ENCODE peak calls at places on chromosomes 3 and 15, in seven cellular contexts. One of them, this sample, is unnamed.

GRCh38 chr3:70249509-70250160 is 62.8 kb downstream of the MDFIC2 start:
- DNase-seq in PC-3: peak; percentile 79
- DNase-seq in WERI-Rb-1: no peak
- DNase-seq in fibroblast of lung: peak; percentile 6
- DNase-seq in AG04450: no peak
- DNase-seq in IMR-90: no peak
- DNase-seq in cardiac muscle cell: peak; percentile 54
- DNase-seq in this sample: peak; percentile 1

GRCh38 chr15:42735382-42736165 is 1.4 kb downstream of the CDAN1 start:
- DNase-seq in cardiac muscle cell: no peak
- DNase-seq in fibroblast of lung: no peak
- DNase-seq in IMR-90: no peak
- DNase-seq in WERI-Rb-1: no peak
- DNase-seq in AG04450: no peak
- DNase-seq in PC-3: no peak
- DNase-seq in this sample: no peak

GRCh38 chr3:94184781-94185180 is 121.9 kb downstream of the NSUN3 start:
- DNase-seq in IMR-90: peak; percentile 0
- DNase-seq in cardiac muscle cell: peak; percentile 9
- DNase-seq in WERI-Rb-1: no peak
- DNase-seq in AG04450: no peak
- DNase-seq in PC-3: peak; percentile 71
- DNase-seq in fibroblast of lung: no peak
- DNase-seq in this sample: peak; percentile 41

GRCh38 chr3:173733029-173733652 is 335.6 kb downstream of the NLGN1 start:
- DNase-seq in cardiac muscle cell: peak; percentile 59
- DNase-seq in WERI-Rb-1: no peak
- DNase-seq in fibroblast of lung: peak; percentile 72
- DNase-seq in AG04450: peak; percentile 4
- DNase-seq in IMR-90: peak; percentile 64
- DNase-seq in PC-3: peak; percentile 49
- DNase-seq in this sample: no peak

GRCh38 chr15:60683156-60683555 is 204.2 kb upstream of the ICE2 start:
- DNase-seq in fibroblast of lung: no peak
- DNase-seq in AG04450: no peak
- DNase-seq in WERI-Rb-1: no peak
- DNase-seq in IMR-90: no peak
- DNase-seq in cardiac muscle cell: peak; percentile 12
- DNase-seq in PC-3: no peak
- DNase-seq in this sample: no peak

GRCh38 chr15:28934645-28935044 is 48.9 kb downstream of the APBA2 start:
- DNase-seq in WERI-Rb-1: no peak
- DNase-seq in cardiac muscle cell: no peak
- DNase-seq in fibroblast of lung: no peak
- DNase-seq in IMR-90: no peak
- DNase-seq in AG04450: no peak
- DNase-seq in PC-3: no peak
- DNase-seq in this sample: no peak

GRCh38 chr3:111236833-111237713 is 165.5 kb downstream of the NECTIN3 start:
- DNase-seq in WERI-Rb-1: no peak
- DNase-seq in fibroblast of lung: peak; percentile 9
- DNase-seq in AG04450: no peak
- DNase-seq in cardiac muscle cell: no peak
- DNase-seq in IMR-90: peak; percentile 52
- DNase-seq in PC-3: peak; percentile 82
- DNase-seq in this sample: no peak

GRCh38 chr3:45786801-45787495 is 9.4 kb downstream of the SLC6A20 start:
- DNase-seq in fibroblast of lung: no peak
- DNase-seq in cardiac muscle cell: no peak
- DNase-seq in WERI-Rb-1: no peak
- DNase-seq in IMR-90: no peak
- DNase-seq in PC-3: no peak
- DNase-seq in AG04450: no peak
- DNase-seq in this sample: no peak

GRCh38 chr15:66943456-66944095 is 121.8 kb upstream of the SMAD3 start:
- DNase-seq in WERI-Rb-1: no peak
- DNase-seq in cardiac muscle cell: no peak
- DNase-seq in IMR-90: no peak
- DNase-seq in AG04450: no peak
- DNase-seq in fibroblast of lung: no peak
- DNase-seq in PC-3: no peak
- DNase-seq in this sample: no peak

GRCh38 chr3:48402281-48402732 is 27.6 kb downstream of the PLXNB1 start:
- DNase-seq in PC-3: peak; percentile 77
- DNase-seq in AG04450: peak; percentile 77
- DNase-seq in fibroblast of lung: peak; percentile 94
- DNase-seq in cardiac muscle cell: peak; percentile 92
- DNase-seq in IMR-90: peak; percentile 92
- DNase-seq in WERI-Rb-1: peak; percentile 4
- DNase-seq in this sample: peak; percentile 88

GRCh38 chr3:182364323-182364722 is 429.0 kb upstream of the ATP11B start:
- DNase-seq in PC-3: peak; percentile 12
- DNase-seq in fibroblast of lung: no peak
- DNase-seq in AG04450: no peak
- DNase-seq in WERI-Rb-1: no peak
- DNase-seq in cardiac muscle cell: no peak
- DNase-seq in IMR-90: no peak
- DNase-seq in this sample: no peak

GRCh38 chr3:38346584-38347410 is at the start of gene XYLB:
- DNase-seq in IMR-90: peak; percentile 72
- DNase-seq in PC-3: peak; percentile 93
- DNase-seq in cardiac muscle cell: peak; percentile 89
- DNase-seq in fibroblast of lung: peak; percentile 77
- DNase-seq in AG04450: peak; percentile 55
- DNase-seq in WERI-Rb-1: peak; percentile 86
- DNase-seq in this sample: peak; percentile 84

GRCh38 chr3:18354706-18355105 is 70.4 kb downstream of the SATB1 start:
- DNase-seq in AG04450: no peak
- DNase-seq in fibroblast of lung: peak; percentile 17
- DNase-seq in WERI-Rb-1: no peak
- DNase-seq in cardiac muscle cell: no peak
- DNase-seq in PC-3: no peak
- DNase-seq in IMR-90: no peak
- DNase-seq in this sample: no peak

GRCh38 chr3:106438916-106439315 is 570.1 kb upstream of the CBLB start:
- DNase-seq in cardiac muscle cell: no peak
- DNase-seq in WERI-Rb-1: peak; percentile 10
- DNase-seq in fibroblast of lung: no peak
- DNase-seq in AG04450: no peak
- DNase-seq in IMR-90: no peak
- DNase-seq in PC-3: no peak
- DNase-seq in this sample: no peak

GRCh38 chr3:42652611-42653302 is 740 bp upstream of the ZBTB47 start:
- DNase-seq in PC-3: peak; percentile 90
- DNase-seq in WERI-Rb-1: peak; percentile 64
- DNase-seq in fibroblast of lung: peak; percentile 77
- DNase-seq in IMR-90: peak; percentile 78
- DNase-seq in AG04450: peak; percentile 34
- DNase-seq in cardiac muscle cell: peak; percentile 77
- DNase-seq in this sample: peak; percentile 68

GRCh38 chr15:41607033-41607432 is 48.0 kb downstream of the TYRO3 start:
- DNase-seq in IMR-90: peak; percentile 97
- DNase-seq in cardiac muscle cell: peak; percentile 83
- DNase-seq in AG04450: peak; percentile 86
- DNase-seq in PC-3: peak; percentile 64
- DNase-seq in WERI-Rb-1: no peak
- DNase-seq in fibroblast of lung: peak; percentile 94
- DNase-seq in this sample: peak; percentile 52

GRCh38 chr3:129552287-129553050 is 9.5 kb downstream of the H1-8 start:
- DNase-seq in AG04450: no peak
- DNase-seq in PC-3: no peak
- DNase-seq in fibroblast of lung: no peak
- DNase-seq in cardiac muscle cell: no peak
- DNase-seq in IMR-90: no peak
- DNase-seq in WERI-Rb-1: no peak
- DNase-seq in this sample: no peak

GRCh38 chr15:48493084-48493762 is 152.3 kb downstream of the FBN1 start:
- DNase-seq in cardiac muscle cell: peak; percentile 76
- DNase-seq in PC-3: peak; percentile 44
- DNase-seq in fibroblast of lung: peak; percentile 95
- DNase-seq in AG04450: peak; percentile 88
- DNase-seq in WERI-Rb-1: no peak
- DNase-seq in IMR-90: peak; percentile 95
- DNase-seq in this sample: peak; percentile 16

GRCh38 chr3:109731639-109732473 is 394.5 kb upstream of the DPPA4 start:
- DNase-seq in WERI-Rb-1: peak; percentile 64
- DNase-seq in AG04450: peak; percentile 42
- DNase-seq in PC-3: peak; percentile 84
- DNase-seq in fibroblast of lung: peak; percentile 78
- DNase-seq in cardiac muscle cell: peak; percentile 79
- DNase-seq in IMR-90: peak; percentile 72
- DNase-seq in this sample: peak; percentile 48

GRCh38 chr15:75727851-75728715 is 15.4 kb upstream of the CSPG4 start:
- DNase-seq in fibroblast of lung: no peak
- DNase-seq in PC-3: peak; percentile 58
- DNase-seq in WERI-Rb-1: peak; percentile 69
- DNase-seq in AG04450: no peak
- DNase-seq in IMR-90: no peak
- DNase-seq in cardiac muscle cell: peak; percentile 47
- DNase-seq in this sample: no peak

DNA sequence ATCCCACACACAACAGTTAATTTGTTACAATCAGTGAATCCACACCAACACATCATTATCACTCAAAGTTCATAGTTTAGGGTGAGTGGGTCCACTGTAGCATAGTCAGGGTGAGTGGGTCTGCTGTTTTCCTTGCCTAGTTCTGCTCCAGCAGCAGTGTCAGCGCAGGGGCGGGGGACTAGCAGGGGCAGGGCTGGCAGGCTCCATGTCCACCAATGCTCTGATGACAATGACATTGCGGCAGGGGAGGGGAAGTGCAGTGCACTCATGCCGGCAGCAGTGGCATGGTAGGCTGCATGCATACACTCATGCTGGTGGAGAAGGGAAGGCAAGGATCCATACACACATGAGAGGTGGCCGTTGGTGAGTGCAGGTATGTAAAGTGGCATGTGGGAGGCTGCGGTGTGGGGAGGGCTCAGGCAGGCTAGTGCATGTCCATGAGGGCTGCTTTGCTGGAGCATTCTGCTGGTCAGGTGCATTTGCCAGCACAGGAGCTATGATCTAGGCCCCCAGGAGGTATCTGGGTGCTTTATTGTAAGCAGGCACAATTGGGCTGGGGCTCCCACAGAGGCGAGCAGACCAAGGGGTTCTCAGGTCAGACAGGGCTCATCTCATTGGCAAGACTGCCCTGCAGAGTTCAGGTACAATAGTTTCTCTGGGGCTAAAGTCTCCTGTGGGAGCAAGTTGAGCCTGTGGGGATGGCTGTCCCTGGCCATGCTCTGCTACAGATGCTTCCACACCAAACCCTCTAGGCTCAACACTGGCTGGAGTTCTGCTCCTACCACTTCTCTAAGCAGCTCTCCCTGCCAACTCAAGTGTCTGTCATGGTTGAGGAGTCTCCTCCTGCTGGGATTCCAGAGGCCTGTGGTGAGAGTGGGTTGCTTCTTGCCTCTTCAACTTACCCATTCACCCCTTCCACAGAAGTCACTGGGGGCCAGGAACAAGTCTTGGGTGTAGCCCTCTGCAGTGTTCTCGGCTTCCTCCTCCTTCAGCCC is 81.3 kb downstream of the KCNAB1 start:
- DNase-seq in AG04450: no peak
- DNase-seq in IMR-90: no peak
- DNase-seq in fibroblast of lung: no peak
- DNase-seq in WERI-Rb-1: no peak
- DNase-seq in cardiac muscle cell: no peak
- DNase-seq in PC-3: no peak
- DNase-seq in this sample: no peak
- H3K27ac ChIP-seq in AG04450: no peak overlapping the region
- H3K27ac ChIP-seq in IMR-90: no peak overlapping the region
- H3K27ac ChIP-seq in fibroblast of lung: no peak overlapping the region
- H3K27ac ChIP-seq in WERI-Rb-1: no peak overlapping the region
- H3K27ac ChIP-seq in cardiac muscle cell: no peak overlapping the region
- H3K27ac ChIP-seq in PC-3: no peak overlapping the region
- H3K27ac ChIP-seq in this sample: no peak overlapping the region

GRCh38 chr3:131053021-131053420 is 26.3 kb downstream of the NEK11 start:
- DNase-seq in WERI-Rb-1: no peak
- DNase-seq in AG04450: no peak
- DNase-seq in PC-3: peak; percentile 28
- DNase-seq in IMR-90: peak; percentile 1
- DNase-seq in cardiac muscle cell: peak; percentile 55
- DNase-seq in fibroblast of lung: peak; percentile 47
- DNase-seq in this sample: no peak
- TF ChIP-seq CTCF in WERI-Rb-1: no peak
- TF ChIP-seq CTCF in AG04450: peak; percentile 28
- TF ChIP-seq CTCF in PC-3: peak; percentile 56
- TF ChIP-seq CTCF in IMR-90: peak; percentile 35
- TF ChIP-seq CTCF in cardiac muscle cell: peak; percentile 41
- TF ChIP-seq CTCF in fibroblast of lung: peak; percentile 32
- TF ChIP-seq CTCF in this sample: peak; percentile 24

GRCh38 chr3:128482175-128482856 is 10.7 kb downstream of the GATA2 start:
- DNase-seq in cardiac muscle cell: no peak
- DNase-seq in AG04450: no peak
- DNase-seq in PC-3: no peak
- DNase-seq in WERI-Rb-1: peak; percentile 57
- DNase-seq in IMR-90: peak; percentile 68
- DNase-seq in fibroblast of lung: no peak
- DNase-seq in this sample: no peak
- H3K27ac ChIP-seq in cardiac muscle cell: no peak overlapping the region
- H3K27ac ChIP-seq in AG04450: peak overlapping the region; percentile 91
- H3K27ac ChIP-seq in PC-3: peak overlapping the region; percentile 84
- H3K27ac ChIP-seq in WERI-Rb-1: no peak overlapping the region
- H3K27ac ChIP-seq in IMR-90: peak overlapping the region; percentile 65
- H3K27ac ChIP-seq in fibroblast of lung: peak overlapping the region; percentile 6
- H3K27ac ChIP-seq in this sample: no peak overlapping the region

GRCh38 chr15:63830113-63830512 is 3.6 kb downstream of the HERC1 start:
- DNase-seq in IMR-90: no peak
- DNase-seq in WERI-Rb-1: no peak
- DNase-seq in AG04450: no peak
- DNase-seq in cardiac muscle cell: no peak
- DNase-seq in fibroblast of lung: no peak
- DNase-seq in PC-3: no peak
- DNase-seq in this sample: no peak

GRCh38 chr15:63827113-63827512 is 6.6 kb downstream of the HERC1 start:
- DNase-seq in AG04450: no peak
- DNase-seq in IMR-90: no peak
- DNase-seq in cardiac muscle cell: no peak
- DNase-seq in PC-3: no peak
- DNase-seq in fibroblast of lung: no peak
- DNase-seq in WERI-Rb-1: peak; percentile 48
- DNase-seq in this sample: no peak

GRCh38 chr15:63824570-63824969 is 9.2 kb downstream of the HERC1 start:
- DNase-seq in fibroblast of lung: no peak
- DNase-seq in AG04450: no peak
- DNase-seq in cardiac muscle cell: no peak
- DNase-seq in IMR-90: no peak
- DNase-seq in PC-3: no peak
- DNase-seq in WERI-Rb-1: no peak
- DNase-seq in this sample: no peak

GRCh38 chr15:63823253-63823844 is 10.4 kb downstream of the HERC1 start:
- DNase-seq in fibroblast of lung: no peak
- DNase-seq in cardiac muscle cell: no peak
- DNase-seq in WERI-Rb-1: no peak
- DNase-seq in PC-3: no peak
- DNase-seq in AG04450: no peak
- DNase-seq in IMR-90: no peak
- DNase-seq in this sample: no peak

DNA sequence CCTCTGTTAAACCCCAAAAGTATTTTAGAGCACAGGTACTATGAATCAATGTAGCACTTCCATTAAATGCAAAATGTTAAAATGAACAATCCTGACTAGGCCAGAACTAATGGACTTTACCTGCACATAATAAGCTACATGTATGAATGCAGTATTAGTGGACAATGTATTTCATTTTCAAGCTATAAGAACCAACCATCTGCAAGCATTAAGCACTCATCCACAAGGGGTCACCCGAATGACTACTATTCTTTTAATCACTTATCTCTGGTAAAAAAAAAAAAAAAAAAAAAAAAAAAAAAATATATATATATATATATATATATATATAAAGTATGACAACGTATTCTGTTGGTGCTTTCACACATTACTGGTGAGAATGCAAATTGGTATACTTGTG is 7.2 kb downstream of the HERC1 start:
- DNase-seq in AG04450: no peak
- DNase-seq in fibroblast of lung: peak; percentile 58
- DNase-seq in WERI-Rb-1: no peak
- DNase-seq in PC-3: peak; percentile 30
- DNase-seq in IMR-90: peak; percentile 48
- DNase-seq in cardiac muscle cell: peak; percentile 60
- DNase-seq in this sample: no peak
- TF ChIP-seq CTCF in AG04450: peak; percentile 25
- TF ChIP-seq CTCF in fibroblast of lung: peak; percentile 22
- TF ChIP-seq CTCF in WERI-Rb-1: peak; percentile 22
- TF ChIP-seq CTCF in PC-3: peak; percentile 24
- TF ChIP-seq CTCF in IMR-90: peak; percentile 35
- TF ChIP-seq CTCF in cardiac muscle cell: peak; percentile 20
- TF ChIP-seq CTCF in this sample: no peak

This sample was measured in RWPE1.